ENCODE peak calls at places on chromosome 18, in four cellular contexts. One of them, this sample, is unnamed.

GRCh38 chr18:67425724-67426123 is 90.8 kb downstream of the DSEL start:
- DNase-seq in hypothalamus: no peak
- DNase-seq in DMS 273 treated with DMSO at 0.1 percent for 48 hours: no peak
- DNase-seq in erythroblast: no peak
- DNase-seq in this sample: no peak

GRCh38 chr18:51149605-51150429 is 47.7 kb downstream of the MEX3C start:
- DNase-seq in hypothalamus: no peak
- DNase-seq in DMS 273 treated with DMSO at 0.1 percent for 48 hours: no peak
- DNase-seq in erythroblast: peak
- DNase-seq in this sample: no peak

GRCh38 chr18:80170395-80171094 is 61.5 kb downstream of the ADNP2 start:
- DNase-seq in hypothalamus: no peak
- DNase-seq in DMS 273 treated with DMSO at 0.1 percent for 48 hours: no peak
- DNase-seq in erythroblast: no peak
- DNase-seq in this sample: no peak

GRCh38 chr18:59269563-59270214 is 3.6 kb downstream of the RAX start:
- DNase-seq in hypothalamus: no peak
- DNase-seq in DMS 273 treated with DMSO at 0.1 percent for 48 hours: no peak
- DNase-seq in erythroblast: no peak
- DNase-seq in this sample: no peak

GRCh38 chr18:9782073-9782857 is 74.2 kb downstream of the RAB31 start:
- DNase-seq in hypothalamus: no peak
- DNase-seq in DMS 273 treated with DMSO at 0.1 percent for 48 hours: no peak
- DNase-seq in erythroblast: peak
- DNase-seq in this sample: no peak

GRCh38 chr18:36012891-36013290 is 40.4 kb downstream of the RMP24 start:
- DNase-seq in hypothalamus: no peak
- DNase-seq in DMS 273 treated with DMSO at 0.1 percent for 48 hours: no peak
- DNase-seq in erythroblast: no peak
- DNase-seq in this sample: no peak

GRCh38 chr18:54630963-54631362 is 39.9 kb downstream of the DYNAP start:
- DNase-seq in hypothalamus: no peak
- DNase-seq in DMS 273 treated with DMSO at 0.1 percent for 48 hours: no peak
- DNase-seq in erythroblast: no peak
- DNase-seq in this sample: no peak

GRCh38 chr18:55153346-55153745 is 194.1 kb upstream of the CCDC68 start:
- DNase-seq in hypothalamus: no peak
- DNase-seq in DMS 273 treated with DMSO at 0.1 percent for 48 hours: no peak
- DNase-seq in erythroblast: no peak
- DNase-seq in this sample: no peak

GRCh38 chr18:12766986-12767433 is 64.2 kb downstream of the PSMG2 start:
- DNase-seq in hypothalamus: no peak
- DNase-seq in DMS 273 treated with DMSO at 0.1 percent for 48 hours: no peak
- DNase-seq in erythroblast: peak
- DNase-seq in this sample: no peak

GRCh38 chr18:62045316-62045715 is 141.5 kb downstream of the PIGN start:
- DNase-seq in hypothalamus: no peak
- DNase-seq in DMS 273 treated with DMSO at 0.1 percent for 48 hours: no peak
- DNase-seq in erythroblast: no peak
- DNase-seq in this sample: no peak

GRCh38 chr18:20971886-20972267 is 139.7 kb downstream of the ROCK1 start:
- DNase-seq in hypothalamus: no peak
- DNase-seq in DMS 273 treated with DMSO at 0.1 percent for 48 hours: peak
- DNase-seq in erythroblast: peak
- DNase-seq in this sample: peak

GRCh38 chr18:56648307-56648706 is 2.9 kb upstream of the WDR7 start:
- DNase-seq in hypothalamus: no peak
- DNase-seq in DMS 273 treated with DMSO at 0.1 percent for 48 hours: no peak
- DNase-seq in erythroblast: peak
- DNase-seq in this sample: no peak

GRCh38 chr18:47191956-47192355 is 15.8 kb upstream of the IER3IP1 start:
- DNase-seq in hypothalamus: no peak
- DNase-seq in DMS 273 treated with DMSO at 0.1 percent for 48 hours: no peak
- DNase-seq in erythroblast: no peak
- DNase-seq in this sample: no peak

GRCh38 chr18:46169464-46169941 is 65.3 kb downstream of the HAUS1 start:
- DNase-seq in hypothalamus: peak
- DNase-seq in DMS 273 treated with DMSO at 0.1 percent for 48 hours: no peak
- DNase-seq in erythroblast: peak
- DNase-seq in this sample: peak

GRCh38 chr18:47953471-47953931 is 23.0 kb upstream of the SMAD2 start:
- DNase-seq in hypothalamus: no peak
- DNase-seq in DMS 273 treated with DMSO at 0.1 percent for 48 hours: peak
- DNase-seq in erythroblast: no peak
- DNase-seq in this sample: peak

GRCh38 chr18:5673576-5673975 is 129.8 kb upstream of the EPB41L3 start:
- DNase-seq in hypothalamus: no peak
- DNase-seq in DMS 273 treated with DMSO at 0.1 percent for 48 hours: no peak
- DNase-seq in erythroblast: no peak
- DNase-seq in this sample: no peak

GRCh38 chr18:13289501-13290205 is 71.1 kb downstream of the LDLRAD4 start:
- DNase-seq in hypothalamus: no peak
- DNase-seq in DMS 273 treated with DMSO at 0.1 percent for 48 hours: no peak
- DNase-seq in erythroblast: no peak
- DNase-seq in this sample: no peak

GRCh38 chr18:42574871-42575270 is 540.6 kb downstream of the RIT2 start:
- DNase-seq in hypothalamus: no peak
- DNase-seq in DMS 273 treated with DMSO at 0.1 percent for 48 hours: no peak
- DNase-seq in erythroblast: no peak
- DNase-seq in this sample: no peak

GRCh38 chr18:27064673-27065072 is 120.4 kb downstream of the CHST9 start:
- DNase-seq in hypothalamus: no peak
- DNase-seq in DMS 273 treated with DMSO at 0.1 percent for 48 hours: no peak
- DNase-seq in erythroblast: no peak
- DNase-seq in this sample: no peak

GRCh38 chr18:2441544-2441943 is 129.8 kb downstream of the METTL4 start:
- DNase-seq in hypothalamus: no peak
- DNase-seq in DMS 273 treated with DMSO at 0.1 percent for 48 hours: no peak
- DNase-seq in erythroblast: no peak
- DNase-seq in this sample: no peak

GRCh38 chr18:32595735-32596134 is 125.1 kb upstream of the GAREM1 start:
- DNase-seq in hypothalamus: no peak
- DNase-seq in DMS 273 treated with DMSO at 0.1 percent for 48 hours: no peak
- DNase-seq in erythroblast: no peak
- DNase-seq in this sample: no peak

GRCh38 chr18:42183746-42184145 is 228.7 kb downstream of the PIK3C3 start:
- DNase-seq in hypothalamus: no peak
- DNase-seq in DMS 273 treated with DMSO at 0.1 percent for 48 hours: no peak
- DNase-seq in erythroblast: no peak
- DNase-seq in this sample: peak

GRCh38 chr18:79626905-79627749 is 52.5 kb upstream of the CTDP1 start:
- DNase-seq in hypothalamus: no peak
- DNase-seq in DMS 273 treated with DMSO at 0.1 percent for 48 hours: no peak
- DNase-seq in erythroblast: no peak
- DNase-seq in this sample: no peak

GRCh38 chr18:13302611-13303267 is 84.2 kb downstream of the LDLRAD4 start:
- DNase-seq in hypothalamus: no peak
- DNase-seq in DMS 273 treated with DMSO at 0.1 percent for 48 hours: peak
- DNase-seq in erythroblast: no peak
- DNase-seq in this sample: peak

GRCh38 chr18:24414349-24415003 is 12.0 kb upstream of the IMPACT start:
- DNase-seq in hypothalamus: no peak
- DNase-seq in DMS 273 treated with DMSO at 0.1 percent for 48 hours: no peak
- DNase-seq in erythroblast: no peak
- DNase-seq in this sample: no peak

GRCh38 chr18:31102020-31102684 is at the start of gene DSC2:
- DNase-seq in hypothalamus: no peak
- DNase-seq in DMS 273 treated with DMSO at 0.1 percent for 48 hours: no peak
- DNase-seq in erythroblast: no peak
- DNase-seq in this sample: no peak

GRCh38 chr18:23330423-23330822 is 122.7 kb upstream of the RIOK3 start:
- DNase-seq in hypothalamus: no peak
- DNase-seq in DMS 273 treated with DMSO at 0.1 percent for 48 hours: no peak
- DNase-seq in erythroblast: no peak
- DNase-seq in this sample: no peak

GRCh38 chr18:45328762-45329161 is 286.5 kb upstream of the SLC14A2 start:
- DNase-seq in hypothalamus: no peak
- DNase-seq in DMS 273 treated with DMSO at 0.1 percent for 48 hours: no peak
- DNase-seq in erythroblast: no peak
- DNase-seq in this sample: no peak

GRCh38 chr18:75827781-75828274 is 400.3 kb upstream of the SMIM21 start:
- DNase-seq in hypothalamus: no peak
- DNase-seq in DMS 273 treated with DMSO at 0.1 percent for 48 hours: no peak
- DNase-seq in erythroblast: no peak
- DNase-seq in this sample: no peak

GRCh38 chr18:73812423-73812822 is 335.2 kb downstream of the FBXO15 start:
- DNase-seq in hypothalamus: no peak
- DNase-seq in DMS 273 treated with DMSO at 0.1 percent for 48 hours: no peak
- DNase-seq in erythroblast: no peak
- DNase-seq in this sample: no peak

GRCh38 chr18:75208055-75208835 is 694 bp downstream of the PTGR3 start:
- DNase-seq in hypothalamus: peak
- DNase-seq in DMS 273 treated with DMSO at 0.1 percent for 48 hours: no peak
- DNase-seq in erythroblast: peak
- DNase-seq in this sample: peak

GRCh38 chr18:76994086-76994654 is 138.4 kb downstream of the MBP start:
- DNase-seq in hypothalamus: no peak
- DNase-seq in DMS 273 treated with DMSO at 0.1 percent for 48 hours: no peak
- DNase-seq in erythroblast: no peak
- DNase-seq in this sample: no peak

GRCh38 chr18:54775686-54776085 is 52.6 kb upstream of the RAB27B start:
- DNase-seq in hypothalamus: no peak
- DNase-seq in DMS 273 treated with DMSO at 0.1 percent for 48 hours: no peak
- DNase-seq in erythroblast: no peak
- DNase-seq in this sample: no peak

GRCh38 chr18:13619505-13620205 is 106.7 kb downstream of the FAM210A start:
- DNase-seq in hypothalamus: peak
- DNase-seq in DMS 273 treated with DMSO at 0.1 percent for 48 hours: no peak
- DNase-seq in erythroblast: no peak
- DNase-seq in this sample: no peak

GRCh38 chr18:78635093-78635800 is 344.4 kb upstream of the SALL3 start:
- DNase-seq in hypothalamus: no peak
- DNase-seq in DMS 273 treated with DMSO at 0.1 percent for 48 hours: no peak
- DNase-seq in erythroblast: no peak
- DNase-seq in this sample: no peak

GRCh38 chr18:72086421-72086820 is 457.7 kb downstream of the CBLN2 start:
- DNase-seq in hypothalamus: no peak
- DNase-seq in DMS 273 treated with DMSO at 0.1 percent for 48 hours: peak
- DNase-seq in erythroblast: peak
- DNase-seq in this sample: peak

GRCh38 chr18:13532406-13533075 is 193.8 kb downstream of the FAM210A start:
- DNase-seq in hypothalamus: no peak
- DNase-seq in DMS 273 treated with DMSO at 0.1 percent for 48 hours: no peak
- DNase-seq in erythroblast: no peak
- DNase-seq in this sample: no peak

This sample was measured in SJCRH30.